ENCODE peak calls at places on chromosomes 2 and 18, in six cellular contexts. J is stimulated activated CD8-positive, alpha-beta memory T cell treated with anti-CD3 and anti-CD28 coated beads, Interleukin-4, amount 100 ng/mL, for 1 hour; X is neuronal stem cell; M is stimulated activated CD4-positive, alpha-beta T cell treated with anti-CD3 and anti-CD28 coated beads, Interleukin-12 subunit alpha, Interleukin-12 subunit beta, amount 100 ng/mL, for 4 hours; H is Right ventricle myocardium inferior; S is WERI-Rb-1. R is an unnamed sample.

GRCh38 chr2:231123362-231123898 is 1.4 kb downstream of the HTR2B start:
- DNase-seq in J (no peak), M (no peak), S (no peak), X (no peak), H (no peak), R (no peak)

GRCh38 chr2:239602290-239603282 is 201.8 kb upstream of the HDAC4 start:
- DNase-seq in S (no peak), J (no peak), X (no peak), H (no peak), M (no peak), R (no peak)

GRCh38 chr2:64222942-64223511 is 78.8 kb upstream of the PELI1 start:
- DNase-seq in H (no peak), M (no peak), S (no peak), J (no peak), X (no peak), R (no peak)

GRCh38 chr18:25651553-25651952 is 299.6 kb upstream of the ZNF521 start:
- DNase-seq in H (no peak), M (no peak), J (no peak), S (no peak), X (no peak), R (no peak)

GRCh38 chr18:23291456-23292205 is 156.3 kb downstream of the CABLES1 start:
- DNase-seq in X (no peak), H (no peak), S (no peak), J (no peak), M (no peak), R (no peak)

GRCh38 chr2:35374845-35375244 is 980.7 kb upstream of the CRIM1 start:
- DNase-seq in H (no peak), S (no peak), X (no peak), J (no peak), M (no peak), R (no peak)

GRCh38 chr2:17628349-17629261 is 88.1 kb downstream of the VSNL1 start:
- DNase-seq in J (no peak), M (no peak), X (no peak), S (no peak), H (no peak), R (no peak)

GRCh38 chr2:128032092-128032491 is 4.2 kb upstream of the SAP130 start:
- DNase-seq in H (no peak), X (no peak), J (no peak), M (no peak), S (no peak), R (no peak)

GRCh38 chr2:11065833-11066232 is 89.4 kb upstream of the SLC66A3 start:
- DNase-seq in J (no peak), X (no peak), M (no peak), S (no peak), H (no peak), R (no peak)

GRCh38 chr2:21229302-21229701 is 105.5 kb downstream of the TDRD15 start:
- DNase-seq in J (no peak), H (no peak), S (no peak), M (no peak), X (no peak), R (no peak)

GRCh38 chr18:73895701-73896100 is 251.9 kb downstream of the FBXO15 start:
- DNase-seq in X (no peak), J (no peak), M (no peak), S (no peak), H (no peak), R (no peak)

GRCh38 chr2:190283783-190284182 is 35.8 kb downstream of the HIBCH start:
- DNase-seq in S (no peak), J (no peak), M (no peak), X (no peak), H (no peak), R (no peak)

GRCh38 chr18:45626330-45627203 is 11.3 kb downstream of the SLC14A2 start:
- DNase-seq in X (peak), J (no peak), H (no peak), S (no peak), M (no peak), R (no peak)

GRCh38 chr2:198376677-198377076 is 572.3 kb downstream of the PLCL1 start:
- DNase-seq in S (peak), X (no peak), J (no peak), M (no peak), H (no peak), R (no peak)

GRCh38 chr2:128277961-128278681 is 40.5 kb downstream of the HS6ST1 start:
- DNase-seq in J (no peak), H (no peak), X (no peak), M (no peak), S (no peak), R (no peak)

GRCh38 chr18:28588884-28589549 is 412.1 kb upstream of the CDH2 start:
- DNase-seq in H (no peak), X (no peak), S (no peak), M (no peak), J (no peak), R (no peak)

GRCh38 chr2:240876475-240877251 is 8.0 kb downstream of the AGXT start:
- DNase-seq in S (no peak), X (no peak), M (no peak), H (no peak), J (no peak), R (no peak)

GRCh38 chr2:64348386-64349142 is 105.4 kb upstream of the LGALSL start:
- DNase-seq in S (no peak), H (no peak), M (no peak), X (no peak), J (no peak), R (no peak)

GRCh38 chr2:71452565-71452964 is 796 bp upstream of the DYSF start:
- DNase-seq in J (no peak), S (peak), H (no peak), X (no peak), M (no peak), R (no peak)

GRCh38 chr2:8315766-8316165 is 366.1 kb upstream of the ID2 start:
- DNase-seq in M (no peak), J (no peak), H (peak), S (peak), X (no peak), R (no peak)

GRCh38 chr18:53056064-53056463 is 716.1 kb downstream of the DCC start:
- DNase-seq in S (no peak), H (no peak), X (no peak), M (no peak), J (no peak), R (no peak)

GRCh38 chr2:70939847-70940580 is 4.3 kb downstream of the ATP6V1B1 start:
- DNase-seq in X (no peak), J (no peak), M (no peak), S (no peak), H (no peak), R (no peak)

GRCh38 chr2:25649790-25650189 is 23.6 kb downstream of the DTNB start:
- DNase-seq in M (no peak), X (no peak), J (no peak), S (no peak), H (no peak), R (no peak)

GRCh38 chr2:26767129-26767528 is 3.0 kb downstream of the SLC35F6 start:
- DNase-seq in J (no peak), H (no peak), S (no peak), X (no peak), M (no peak), R (no peak)

GRCh38 chr2:61376211-61376610 is 94.7 kb downstream of the USP34 start:
- DNase-seq in X (no peak), M (no peak), S (no peak), H (no peak), J (no peak), R (no peak)

GRCh38 chr2:217703102-217703501 is 299.7 kb downstream of the TNS1 start:
- DNase-seq in J (no peak), H (no peak), M (no peak), X (no peak), S (no peak), R (no peak)

GRCh38 chr2:96147593-96148201 is 2.5 kb upstream of the DUSP2 start:
- DNase-seq in H (no peak), X (no peak), J (no peak), M (no peak), S (peak), R (no peak)

GRCh38 chr18:35524236-35524635 is 26.5 kb upstream of the INO80C start:
- DNase-seq in S (no peak), M (no peak), J (no peak), X (no peak), H (no peak), R (no peak)

GRCh38 chr2:191020742-191021381 is 6.9 kb upstream of the STAT1 start:
- DNase-seq in X (no peak), S (no peak), M (peak), J (no peak), H (peak), R (no peak)

GRCh38 chr2:73260338-73260984 is 23.8 kb downstream of the FBXO41 start:
- DNase-seq in S (peak), J (no peak), H (no peak), X (no peak), M (no peak), R (no peak)

GRCh38 chr2:33405180-33406105 is 71.0 kb upstream of the RASGRP3 start:
- DNase-seq in M (no peak), J (no peak), S (no peak), X (no peak), H (no peak), R (no peak)

GRCh38 chr2:71611247-71611646 is 157.9 kb downstream of the DYSF start:
- DNase-seq in M (no peak), J (no peak), H (no peak), S (peak), X (no peak), R (no peak)